ENCODE peak calls at places on chromosomes 6 and 20, in nine cellular contexts. B is activated T-helper 1 cell treated with anti-CD3 and anti-CD28 coated beads, Interleukin-12 subunit alpha, Interleukin-12 subunit beta, Interleukin-2, Interleukin-4 antibody, amounts not matched to agents 30 ng/mL and 10 ng/mL and 1 ng/mL, durations not matched to agents 14 hours and 24 hours and 36 hours; U is uterus; Z is activated naive CD4-positive, alpha-beta T cell; O is A172; K is stimulated activated CD8-positive, alpha-beta memory T cell treated with anti-CD3 and anti-CD28 coated beads, Interleukin-7, amount 100 ng/mL, for 4 hours; F is NCI-H345; D is CD4-positive, alpha-beta memory T cell; C is SW480. S is an unnamed sample.

GRCh38 chr6:133062702-133063319 is 178.3 kb upstream of the EYA4 start:
- DNase-seq in B (no peak), U (no peak), Z (no peak), O (no peak), K (no peak), F (no peak), D (no peak), C (no peak), S (no peak)

GRCh38 chr20:43542674-43543073 is 16.2 kb upstream of the SGK2 start:
- DNase-seq in B (no peak), U (no peak), Z (no peak), O (no peak), K (no peak), F (no peak), D (no peak), C (no peak), S (no peak)

GRCh38 chr20:38337561-38338140 is 8.6 kb upstream of the LBP start:
- DNase-seq in B (no peak), U (no peak), Z (no peak), O (peak; percentile 34), K (no peak), F (no peak), D (no peak), C (peak; percentile 54), S (no peak)

GRCh38 chr6:167817729-167818128 is 9.0 kb upstream of the AFDN start:
- DNase-seq in B (no peak), U (no peak), Z (no peak), O (no peak), K (no peak), F (no peak), D (no peak), C (peak; percentile 42), S (no peak)

GRCh38 chr6:21109421-21110178 is 484.0 kb upstream of the SOX4 start:
- DNase-seq in B (no peak), U (no peak), Z (no peak), O (peak; percentile 75), K (no peak), F (no peak), D (no peak), C (peak; percentile 94), S (no peak)

GRCh38 chr20:20527661-20528060 is 159.8 kb downstream of the INSM1 start:
- DNase-seq in B (no peak), U (no peak), Z (no peak), O (no peak), K (no peak), F (no peak), D (no peak), C (no peak), S (no peak)

GRCh38 chr6:169342655-169343054 is 89.0 kb upstream of the THBS2 start:
- DNase-seq in B (no peak), U (no peak), Z (no peak), O (no peak), K (no peak), F (no peak), D (no peak), C (no peak), S (no peak)

GRCh38 chr20:54134445-54135220 is 39.2 kb downstream of the CYP24A1 start:
- DNase-seq in B (no peak), U (no peak), Z (no peak), O (peak; percentile 65), K (no peak), F (no peak), D (no peak), C (peak; percentile 73), S (no peak)

GRCh38 chr6:148166339-148166949 is 176.2 kb upstream of the SASH1 start:
- DNase-seq in B (no peak), U (no peak), Z (no peak), O (peak; percentile 46), K (no peak), F (no peak), D (no peak), C (peak; percentile 49), S (no peak)

GRCh38 chr20:50635676-50636600 is 55.4 kb downstream of the RIPOR3 start:
- DNase-seq in B (peak; percentile 26), U (peak; percentile 61), Z (peak; percentile 13), O (peak; percentile 61), K (peak; percentile 7), F (peak; percentile 82), D (peak; percentile 46), C (peak; percentile 70), S (peak; percentile 62)

GRCh38 chr20:34663213-34663943 is 13.5 kb downstream of the PIGU start:
- DNase-seq in B (no peak), U (no peak), Z (no peak), O (peak; percentile 16), K (no peak), F (no peak), D (no peak), C (no peak), S (no peak)

GRCh38 chr6:25007269-25007699 is 71.5 kb upstream of the RIPOR2 start:
- DNase-seq in B (peak; percentile 17), U (no peak), Z (no peak), O (no peak), K (peak; percentile 35), F (no peak), D (peak; percentile 71), C (no peak), S (no peak)

GRCh38 chr6:11093065-11093590 is 506 bp upstream of the SMIM13 start:
- DNase-seq in B (no peak), U (no peak), Z (no peak), O (peak; percentile 26), K (no peak), F (no peak), D (no peak), C (peak; percentile 18), S (no peak)

GRCh38 chr6:134014588-134015137 is 37.8 kb downstream of the SLC2A12 start:
- DNase-seq in B (no peak), U (no peak), Z (no peak), O (no peak), K (no peak), F (no peak), D (no peak), C (no peak), S (no peak)

GRCh38 chr6:14889172-14889571 is 356.7 kb upstream of the JARID2 start:
- DNase-seq in B (no peak), U (no peak), Z (no peak), O (no peak), K (no peak), F (no peak), D (no peak), C (no peak), S (no peak)